ENCODE peak calls at places on chromosome X, in five cellular contexts. T is GM12865, A is IMR-90, N is fibroblast of lung, V is progenitor cell of endocrine pancreas. K is an unnamed sample.

GRCh38 chrX:151391722-151392121 is 5.3 kb upstream of the VMA21 start:
- DNase-seq in V (no peak), T (no peak), N (no peak), A (no peak), K (no peak)

GRCh38 chrX:43349363-43349762 is 306.7 kb upstream of the MAOA start:
- DNase-seq in A (peak), T (peak), N (peak), V (no peak), K (no peak)

GRCh38 chrX:107676559-107677378 is 48.5 kb downstream of the PRPS1 start:
- DNase-seq in N (peak), T (no peak), V (no peak), A (peak), K (no peak)

GRCh38 chrX:8067754-8068469 is 103.2 kb downstream of the VCX2 start:
- DNase-seq in A (peak), N (peak), T (no peak), V (no peak), K (no peak)

GRCh38 chrX:22323541-22323940 is 50.8 kb downstream of the CBLL2 start:
- DNase-seq in N (peak), T (no peak), V (no peak), A (peak), K (no peak)

GRCh38 chrX:46876901-46877300 is 35.3 kb upstream of the JADE3 start:
- DNase-seq in A (no peak), N (no peak), V (no peak), T (no peak), K (no peak)

GRCh38 chrX:142043196-142043595 is 139.5 kb downstream of the MAGEC1 start:
- DNase-seq in V (no peak), T (no peak), A (no peak), N (no peak), K (no peak)

GRCh38 chrX:2901367-2902036 is 27.6 kb downstream of the ARSD start:
- DNase-seq in N (peak), V (no peak), T (no peak), A (peak), K (no peak)

GRCh38 chrX:102715967-102716366 is 3.7 kb downstream of the GPRASP2 start:
- DNase-seq in N (no peak), T (no peak), V (no peak), A (no peak), K (no peak)

GRCh38 chrX:110041980-110042379 is 39.1 kb downstream of the TMEM164 start:
- DNase-seq in V (no peak), T (no peak), A (no peak), N (no peak), K (no peak)

DNA sequence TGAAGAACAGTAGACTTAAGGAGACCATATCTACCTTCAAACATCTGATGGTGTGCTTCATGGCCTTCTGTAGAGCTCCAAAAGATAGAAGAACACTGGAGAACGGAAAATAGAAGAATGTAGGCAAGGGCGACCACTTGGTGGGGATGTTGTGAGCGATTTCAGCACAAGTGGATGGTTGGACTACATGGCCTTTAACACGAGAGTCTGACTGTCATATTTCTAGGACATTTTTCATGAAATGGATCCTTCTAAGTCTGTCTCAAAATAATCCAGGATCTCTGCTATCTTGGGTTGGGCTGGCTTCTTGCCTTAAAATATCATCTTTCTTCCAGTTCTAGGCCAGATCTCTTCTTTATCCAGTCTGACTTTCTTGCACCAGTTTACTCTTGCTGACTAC is 1.3 kb upstream of the MID1IP1 start:
- DNase-seq in V (no peak), T (no peak), N (no peak), A (no peak), K (no peak)
- TF ChIP-seq CTCF in V (no peak), T (no peak), N (no peak), A (no peak), K (no peak)

DNA sequence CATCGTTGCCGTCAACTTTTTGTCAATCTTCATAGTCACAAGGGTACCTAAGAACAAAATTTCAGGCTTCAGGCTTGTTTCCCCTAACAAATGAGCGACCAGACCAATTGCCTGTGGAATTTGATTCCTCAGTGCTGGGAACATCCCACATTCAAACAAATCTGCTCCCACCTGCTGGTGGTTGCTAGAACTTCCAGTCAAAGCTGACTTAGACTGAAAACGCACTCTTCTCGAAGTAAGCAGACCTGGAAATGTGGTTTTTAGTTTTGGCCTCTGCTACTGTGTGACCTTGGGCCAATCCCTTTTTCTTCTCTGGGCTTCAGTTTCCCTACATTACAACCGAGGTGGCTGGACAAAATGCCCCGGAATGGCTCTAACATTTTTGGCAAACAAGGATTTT is 1.8 kb upstream of the GABRQ start:
- DNase-seq in V (no peak), T (peak), N (peak), A (peak), K (no peak)
- TF ChIP-seq CTCF in V (peak), T (peak), N (peak), A (peak), K (peak)

GRCh38 chrX:149004936-149005335 is 500.2 kb downstream of the IDS start:
- DNase-seq in V (no peak), A (no peak), N (no peak), T (peak), K (no peak)
- TF ChIP-seq CTCF in V (no peak), A (peak), N (no peak), T (no peak), K (no peak)

GRCh38 chrX:78199851-78200250 is 60.4 kb upstream of the TAF9B start:
- DNase-seq in T (peak), A (peak), V (no peak), N (no peak), K (no peak)
- TF ChIP-seq CTCF in T (peak), A (peak), V (peak), N (no peak), K (peak)

DNA sequence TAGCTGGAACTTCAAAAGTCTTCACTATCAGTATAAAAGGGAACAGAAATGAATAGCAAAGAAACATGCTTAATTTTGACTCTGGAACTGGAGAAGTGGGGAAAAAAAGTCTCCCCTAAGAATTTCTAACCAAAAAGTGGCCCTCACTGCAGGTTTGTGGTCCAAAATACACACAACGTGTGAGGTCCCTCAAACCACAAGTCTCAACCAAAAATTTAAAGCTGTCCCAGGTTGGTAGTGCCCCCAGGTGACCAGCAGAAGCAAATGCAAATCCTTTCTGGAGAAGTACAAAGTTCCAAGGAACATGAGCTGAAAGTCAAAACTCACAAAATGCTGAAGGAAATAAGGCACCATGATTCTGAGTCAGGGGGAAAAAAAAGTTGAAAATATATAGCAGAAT is 23.6 kb upstream of the VAMP7 start:
- DNase-seq in N (peak), V (no peak), A (no peak), T (peak), K (no peak)
- TF ChIP-seq CTCF in N (peak), V (peak), A (peak), T (no peak), K (peak)

GRCh38 chrX:119943185-119943988 is at the start of gene NKAP:
- DNase-seq in V (peak), A (peak), T (peak), N (peak), K (peak)

GRCh38 chrX:119942831-119943184 is 743 bp downstream of the NKAP start:
- DNase-seq in V (no peak), A (peak), N (no peak), T (no peak), K (no peak)

GRCh38 chrX:119954374-119954773 is 10.8 kb upstream of the NKAP start:
- DNase-seq in T (no peak), V (no peak), A (no peak), N (no peak), K (no peak)

GRCh38 chrX:119945481-119945880 is 1.9 kb upstream of the NKAP start:
- DNase-seq in N (no peak), A (no peak), V (no peak), T (no peak), K (no peak)

DNA sequence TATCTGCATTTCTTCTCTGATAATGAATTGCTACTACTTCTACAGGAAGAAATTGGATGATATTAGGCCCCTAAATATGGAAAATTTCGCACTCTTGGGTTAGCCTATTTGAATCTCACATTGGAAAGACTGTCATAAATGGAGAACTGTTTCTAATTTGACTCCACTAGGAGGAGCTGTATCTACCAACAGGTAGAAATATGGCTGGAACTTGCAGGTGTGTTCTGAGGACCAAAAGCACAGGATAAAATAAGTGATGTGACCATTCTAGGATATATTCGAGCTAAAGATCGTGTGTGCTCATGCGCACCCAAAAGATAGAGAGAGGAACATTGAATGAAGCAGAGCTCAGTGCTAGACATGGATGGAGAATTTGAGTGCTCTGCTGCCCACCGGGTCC is 4.8 kb upstream of the NKAP start:
- DNase-seq in N (no peak), V (no peak), A (no peak), T (no peak), K (no peak)
- TF ChIP-seq CTCF in N (no peak), V (peak), A (no peak), T (peak), K (no peak)

GRCh38 chrX:153580700-153581386 is 18.1 kb downstream of the CCNQ start:
- DNase-seq in T (no peak), N (no peak), A (no peak), V (no peak), K (no peak)

GRCh38 chrX:153573999-153574398 is 24.9 kb downstream of the CCNQ start:
- DNase-seq in V (no peak), N (no peak), A (no peak), T (peak), K (no peak)

GRCh38 chrX:153576239-153576870 is 22.6 kb downstream of the CCNQ start:
- DNase-seq in V (no peak), A (no peak), T (no peak), N (no peak), K (no peak)

GRCh38 chrX:153576961-153577360 is 22.0 kb downstream of the CCNQ start:
- DNase-seq in V (no peak), A (no peak), N (no peak), T (no peak), K (no peak)

DNA sequence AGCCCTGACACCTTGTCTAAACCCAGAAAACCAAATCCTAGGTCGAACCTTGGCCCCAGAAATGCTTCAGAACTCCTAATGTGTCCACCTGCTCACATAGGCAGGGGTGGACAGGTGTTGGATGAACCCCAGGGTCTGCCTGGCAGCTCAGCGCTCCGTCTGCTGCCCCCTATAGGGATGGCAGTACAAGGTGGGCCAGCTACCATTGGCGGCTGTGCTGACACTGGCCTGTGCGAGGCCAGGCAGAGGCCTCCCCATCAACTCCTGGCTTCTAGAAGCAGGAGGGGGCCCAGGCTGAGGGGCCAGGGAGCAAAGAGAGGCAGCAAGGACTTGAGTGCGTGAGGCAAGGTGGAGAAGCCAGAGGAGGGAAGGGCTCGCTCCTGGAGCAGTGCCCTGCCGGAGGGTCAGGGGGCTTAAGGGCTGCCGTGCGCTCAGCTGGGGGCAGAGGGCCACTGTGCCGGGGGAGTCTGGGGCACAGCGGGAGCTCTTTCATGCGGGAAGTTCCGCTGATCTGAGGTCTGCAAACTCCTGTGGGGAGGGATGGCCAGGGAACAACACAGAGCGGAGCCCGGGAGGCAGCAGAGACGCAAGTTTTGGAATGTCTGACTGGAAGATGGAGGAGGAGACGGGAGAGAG is 20.6 kb downstream of the CCNQ start:
- DNase-seq in V (no peak), T (no peak), A (no peak), N (no peak), K (no peak)
- TF ChIP-seq CTCF in V (no peak), T (no peak), A (no peak), N (no peak), K (no peak)

GRCh38 chrX:38260231-38260630 is 39.6 kb upstream of the SRPX start:
- DNase-seq in A (peak), T (peak), N (peak), V (no peak), K (no peak)
- TF ChIP-seq CTCF in A (peak), T (peak), N (peak), V (peak), K (peak)

GRCh38 chrX:9682861-9683260 is 82.8 kb downstream of the GPR143 start:
- DNase-seq in V (no peak), A (no peak), T (no peak), N (no peak), K (no peak)

GRCh38 chrX:9681422-9681821 is 84.2 kb downstream of the GPR143 start:
- DNase-seq in T (no peak), V (no peak), N (peak), A (peak), K (no peak)

GRCh38 chrX:9681011-9681410 is 84.6 kb downstream of the GPR143 start:
- DNase-seq in N (no peak), V (no peak), T (no peak), A (no peak), K (no peak)

GRCh38 chrX:9683350-9683749 is 82.3 kb downstream of the GPR143 start:
- DNase-seq in T (no peak), N (no peak), V (no peak), A (no peak), K (no peak)

DNA sequence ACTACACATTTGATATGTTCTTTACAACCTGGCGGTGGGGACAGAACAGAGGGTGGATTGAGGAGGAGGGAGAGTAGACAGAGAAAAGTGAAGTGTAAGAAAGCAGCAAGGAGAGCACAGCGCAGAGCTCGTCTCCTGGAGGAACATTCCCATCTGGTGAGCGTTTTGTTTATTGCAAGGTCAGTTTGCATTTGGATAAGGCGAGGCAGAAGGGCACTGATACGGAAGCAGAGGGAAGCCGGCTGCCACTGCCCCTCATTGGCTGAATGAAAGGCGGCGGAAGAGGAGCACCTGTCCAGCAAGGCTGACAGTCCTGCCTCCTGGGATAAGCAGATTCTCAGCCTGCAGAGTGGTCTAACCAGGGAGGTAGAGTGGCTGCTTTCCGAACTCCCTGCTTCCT is 83.2 kb downstream of the GPR143 start:
- DNase-seq in A (peak), V (no peak), N (peak), T (no peak), K (no peak)
- TF ChIP-seq CTCF in A (peak), V (peak), N (peak), T (no peak), K (peak)